ENCODE peak calls at places on chromosomes 13 and 19, in eight cellular contexts. B, T, L, M, C, H, K and S are unnamed samples.

GRCh38 chr19:35120492-35120891 is 4.9 kb downstream of the FXYD3 start:
- DNase-seq in B (peak; percentile 52), T (peak; percentile 76), L (no peak), M (peak; percentile 99), C (no peak), H (no peak), K (no peak), S (no peak)

GRCh38 chr13:71374471-71375041 is 492.4 kb downstream of the DACH1 start:
- DNase-seq in B (no peak), T (no peak), L (no peak), M (peak; percentile 54), C (no peak), H (no peak), K (no peak), S (no peak)

GRCh38 chr19:1956868-1957492 is 16.0 kb downstream of the CSNK1G2 start:
- DNase-seq in B (no peak), T (no peak), L (no peak), M (no peak), C (no peak), H (no peak), K (peak; percentile 73), S (no peak)

GRCh38 chr13:32426191-32426980 is 1.5 kb downstream of the N4BP2L1 start:
- DNase-seq in B (no peak), T (peak; percentile 40), L (no peak), M (peak; percentile 36), C (peak; percentile 79), H (no peak), K (peak; percentile 18), S (peak; percentile 87)

GRCh38 chr19:51726049-51726448 is 2.3 kb upstream of the HAS1 start:
- DNase-seq in B (no peak), T (peak; percentile 61), L (no peak), M (peak; percentile 15), C (no peak), H (no peak), K (no peak), S (no peak)

GRCh38 chr13:107370036-107370785 is 802.3 kb upstream of the ARGLU1 start:
- DNase-seq in B (peak; percentile 12), T (no peak), L (peak; percentile 41), M (no peak), C (no peak), H (no peak), K (no peak), S (no peak)

GRCh38 chr19:50776131-50776530 is 5.9 kb downstream of the GPR32 start:
- DNase-seq in B (no peak), T (no peak), L (no peak), M (no peak), C (no peak), H (no peak), K (no peak), S (no peak)

GRCh38 chr19:13795595-13796300 is 505 bp downstream of the ZSWIM4 start:
- DNase-seq in B (no peak), T (peak; percentile 33), L (no peak), M (peak; percentile 64), C (no peak), H (no peak), K (no peak), S (no peak)

GRCh38 chr19:11166281-11167142 is 10.9 kb upstream of the SPC24 start:
- DNase-seq in B (no peak), T (peak; percentile 99), L (no peak), M (no peak), C (no peak), H (no peak), K (no peak), S (no peak)

GRCh38 chr13:45615501-45616101 is at the start of gene ERICH6B:
- DNase-seq in B (no peak), T (peak; percentile 53), L (no peak), M (peak; percentile 63), C (no peak), H (peak; percentile 63), K (no peak), S (peak; percentile 30)

GRCh38 chr13:109779074-109779473 is 7.3 kb downstream of the IRS2 start:
- DNase-seq in B (no peak), T (no peak), L (no peak), M (peak; percentile 16), C (peak; percentile 25), H (no peak), K (no peak), S (peak; percentile 71)

GRCh38 chr19:704447-704741 is 4.3 kb upstream of the PALM start:
- DNase-seq in B (no peak), T (no peak), L (no peak), M (no peak), C (no peak), H (no peak), K (no peak), S (no peak)

GRCh38 chr19:5186293-5187050 is 154.1 kb downstream of the PTPRS start:
- DNase-seq in B (no peak), T (peak; percentile 83), L (no peak), M (peak; percentile 9), C (no peak), H (no peak), K (no peak), S (no peak)

GRCh38 chr19:29329460-29330134 is 116.6 kb upstream of the UQCRFS1 start:
- DNase-seq in B (no peak), T (peak; percentile 9), L (no peak), M (no peak), C (peak; percentile 33), H (peak; percentile 62), K (no peak), S (peak; percentile 64)

GRCh38 chr13:73061478-73062275 is 2.9 kb downstream of the KLF5 start:
- DNase-seq in B (no peak), T (no peak), L (peak; percentile 39), M (peak; percentile 9), C (no peak), H (no peak), K (no peak), S (peak; percentile 21)

GRCh38 chr19:35253316-35254286 is 4.8 kb downstream of the LSR start:
- DNase-seq in B (peak; percentile 55), T (no peak), L (no peak), M (peak; percentile 70), C (no peak), H (no peak), K (peak; percentile 13), S (no peak)

GRCh38 chr19:46574533-46574932 is 26.6 kb upstream of the CALM3 start:
- DNase-seq in B (no peak), T (peak; percentile 8), L (no peak), M (peak; percentile 15), C (no peak), H (no peak), K (no peak), S (no peak)

GRCh38 chr13:30418075-30418715 is 4.1 kb upstream of the UBE2L5 start:
- DNase-seq in B (no peak), T (peak; percentile 55), L (no peak), M (peak; percentile 95), C (no peak), H (no peak), K (no peak), S (no peak)

GRCh38 chr19:28481674-28482073 is 731.3 kb downstream of the UQCRFS1 start:
- DNase-seq in B (no peak), T (no peak), L (no peak), M (no peak), C (no peak), H (no peak), K (no peak), S (no peak)

GRCh38 chr19:4567584-4568071 is 8.1 kb upstream of the SEMA6B start:
- DNase-seq in B (no peak), T (peak; percentile 50), L (peak; percentile 60), M (peak; percentile 69), C (peak; percentile 33), H (peak; percentile 61), K (peak; percentile 59), S (peak; percentile 46)

GRCh38 chr13:110426745-110427144 is 119.7 kb downstream of the COL4A2 start:
- DNase-seq in B (no peak), T (no peak), L (no peak), M (no peak), C (no peak), H (no peak), K (no peak), S (no peak)

GRCh38 chr19:47063874-47064273 is 15.4 kb upstream of the TMEM160 start:
- DNase-seq in B (no peak), T (no peak), L (no peak), M (no peak), C (no peak), H (no peak), K (no peak), S (no peak)